ENCODE peak calls at places on chromosomes 4 and X, in nine cellular contexts. U is EL; M is activated effector memory CD4-positive, alpha-beta T cell treated with anti-CD3 and anti-CD28 coated beads, Interleukin-2, amount 50 U/mL, for 16 hours; P is aorta; H is left ventricle myocardium inferior; T is mesenteric fat pad; N is amniotic stem cell; O is SK-MEL-5; E is uterus. Q is an unnamed sample.

GRCh38 chr4:4422856-4423485 is 36.1 kb downstream of the NSG1 start:
- DNase-seq in P (no peak), O (no peak), T (peak; percentile 60), N (no peak), M (peak; percentile 53), U (no peak), H (no peak), E (no peak), Q (no peak)

GRCh38 chr4:165760182-165760581 is 112.9 kb upstream of the TLL1 start:
- DNase-seq in E (no peak), M (no peak), O (no peak), P (no peak), U (no peak), T (no peak), N (no peak), H (no peak), Q (no peak)

GRCh38 chr4:175739612-175740011 is 72.5 kb downstream of the GPM6A start:
- DNase-seq in H (no peak), P (no peak), U (no peak), E (no peak), T (no peak), O (no peak), M (no peak), N (no peak), Q (no peak)

GRCh38 chr4:158870282-158871049 is 101.6 kb downstream of the FNIP2 start:
- DNase-seq in P (no peak), N (no peak), E (no peak), H (no peak), M (no peak), U (no peak), T (no peak), O (no peak), Q (no peak)

GRCh38 chr4:7214359-7214758 is 22.0 kb downstream of the SORCS2 start:
- DNase-seq in N (no peak), P (no peak), O (no peak), H (no peak), U (no peak), E (no peak), M (no peak), T (no peak), Q (no peak)

GRCh38 chrX:17860179-17860780 is 818 bp downstream of the RAI2 start:
- DNase-seq in N (no peak), U (no peak), T (no peak), P (peak; percentile 47), E (no peak), M (no peak), O (no peak), H (peak; percentile 18), Q (no peak)

GRCh38 chr4:125317526-125317880 is 2.7 kb downstream of the FAT4 start:
- DNase-seq in E (peak; percentile 34), N (peak; percentile 53), M (no peak), T (no peak), P (peak; percentile 61), O (peak; percentile 29), H (peak; percentile 41), U (peak; percentile 72), Q (no peak)

GRCh38 chrX:115690554-115691216 is 129.7 kb downstream of the PLS3 start:
- DNase-seq in E (peak; percentile 68), O (peak; percentile 66), M (no peak), H (no peak), P (peak; percentile 60), T (no peak), U (peak; percentile 69), N (peak; percentile 77), Q (no peak)

GRCh38 chrX:3638280-3638873 is 75.1 kb downstream of the PRKX start:
- DNase-seq in P (no peak), H (no peak), M (peak; percentile 66), U (peak; percentile 17), N (peak; percentile 22), T (no peak), E (no peak), O (peak; percentile 56), Q (peak; percentile 36)

GRCh38 chr4:85815796-85816459 is 341.0 kb downstream of the ARHGAP24 start:
- DNase-seq in T (no peak), M (no peak), P (no peak), O (no peak), E (no peak), U (no peak), H (no peak), N (no peak), Q (peak; percentile 6)

GRCh38 chr4:137514401-137515116 is 17.7 kb downstream of the PCDH18 start:
- DNase-seq in O (no peak), T (no peak), U (peak; percentile 44), E (no peak), N (no peak), H (no peak), M (no peak), P (no peak), Q (no peak)

GRCh38 chr4:182143086-182143821 is 99.9 kb upstream of the TENM3 start:
- DNase-seq in U (peak; percentile 49), E (no peak), M (no peak), O (no peak), N (no peak), H (no peak), T (no peak), P (no peak), Q (peak; percentile 30)

GRCh38 chrX:20347486-20347885 is 80.8 kb upstream of the RPS6KA3 start:
- DNase-seq in T (no peak), H (no peak), U (peak; percentile 4), P (no peak), O (no peak), N (no peak), M (no peak), E (no peak), Q (no peak)

GRCh38 chr4:150818129-150818528 is 197.0 kb downstream of the LRBA start:
- DNase-seq in E (no peak), M (no peak), U (no peak), H (no peak), O (no peak), P (no peak), N (no peak), T (no peak), Q (no peak)

GRCh38 chr4:182293836-182294235 is 50.6 kb downstream of the TENM3 start:
- DNase-seq in P (no peak), E (no peak), H (no peak), U (no peak), T (no peak), N (no peak), O (no peak), M (no peak), Q (no peak)